ENCODE peak calls at places on chromosomes 16 and 17, in eight cellular contexts. W, Z, M, I, J, E, F and G are unnamed samples.

GRCh38 chr17:30831257-30831656 is 509 bp upstream of the ATAD5 start:
- DNase-seq in W (no peak), Z (no peak), M (peak), I (no peak), J (peak), E (no peak), F (no peak), G (no peak)

GRCh38 chr17:78731904-78732303 is 50.2 kb downstream of the CYTH1 start:
- DNase-seq in W (no peak), Z (no peak), M (no peak), I (no peak), J (no peak), E (no peak), F (no peak), G (no peak)

GRCh38 chr16:74100405-74101316 is 196.0 kb upstream of the PSMD7 start:
- DNase-seq in W (no peak), Z (peak), M (no peak), I (no peak), J (peak), E (no peak), F (no peak), G (no peak)

GRCh38 chr16:60166111-60166510 is 1432.0 kb upstream of the GOT2 start:
- DNase-seq in W (no peak), Z (no peak), M (no peak), I (no peak), J (no peak), E (no peak), F (no peak), G (no peak)

GRCh38 chr16:13478991-13479390 is 441.0 kb upstream of the ERCC4 start:
- DNase-seq in W (no peak), Z (no peak), M (no peak), I (no peak), J (no peak), E (no peak), F (no peak), G (no peak)

GRCh38 chr16:55370762-55371482 is 46.9 kb downstream of the IRX6 start:
- DNase-seq in W (no peak), Z (peak), M (peak), I (no peak), J (peak), E (peak), F (peak), G (peak)

GRCh38 chr16:77838597-77839255 is 50.4 kb downstream of the VAT1L start:
- DNase-seq in W (no peak), Z (no peak), M (no peak), I (no peak), J (no peak), E (no peak), F (no peak), G (no peak)

GRCh38 chr16:28572659-28573510 is 19.2 kb downstream of the SGF29 start:
- DNase-seq in W (no peak), Z (no peak), M (peak), I (no peak), J (peak), E (no peak), F (peak), G (no peak)

GRCh38 chr17:72782985-72783701 is 309.3 kb downstream of the SLC39A11 start:
- DNase-seq in W (no peak), Z (no peak), M (no peak), I (no peak), J (no peak), E (no peak), F (no peak), G (no peak)

GRCh38 chr16:81241706-81242105 is 3.2 kb downstream of the BCO1 start:
- DNase-seq in W (no peak), Z (no peak), M (no peak), I (no peak), J (no peak), E (no peak), F (no peak), G (no peak)

GRCh38 chr16:74998481-74999207 is at the start of gene ZNRF1:
- DNase-seq in W (peak), Z (no peak), M (peak), I (peak), J (peak), E (peak), F (peak), G (peak)

GRCh38 chr16:14510939-14511797 is 118.9 kb downstream of the PARN start:
- DNase-seq in W (no peak), Z (no peak), M (no peak), I (peak), J (no peak), E (no peak), F (no peak), G (no peak)

GRCh38 chr17:71363661-71364060 is 757.2 kb upstream of the SOX9 start:
- DNase-seq in W (no peak), Z (no peak), M (no peak), I (no peak), J (no peak), E (no peak), F (no peak), G (no peak)

GRCh38 chr17:72104863-72105234 is 16.0 kb upstream of the SOX9 start:
- DNase-seq in W (no peak), Z (no peak), M (no peak), I (no peak), J (no peak), E (no peak), F (no peak), G (no peak)

GRCh38 chr17:70604854-70605253 is 435.5 kb downstream of the KCNJ2 start:
- DNase-seq in W (no peak), Z (no peak), M (no peak), I (no peak), J (peak), E (no peak), F (no peak), G (no peak)

GRCh38 chr16:84215531-84215930 is 24.3 kb downstream of the KCNG4 start:
- DNase-seq in W (no peak), Z (no peak), M (no peak), I (no peak), J (no peak), E (no peak), F (no peak), G (no peak)

GRCh38 chr16:19468300-19468699 is 50.6 kb downstream of the TMC5 start:
- DNase-seq in W (no peak), Z (no peak), M (no peak), I (no peak), J (no peak), E (no peak), F (no peak), G (no peak)

GRCh38 chr17:45906237-45906636 is 11.9 kb downstream of the MAPT start:
- DNase-seq in W (no peak), Z (no peak), M (no peak), I (no peak), J (no peak), E (peak), F (no peak), G (no peak)

GRCh38 chr16:88202207-88202745 is 180.5 kb upstream of the ZNF469 start:
- DNase-seq in W (no peak), Z (no peak), M (no peak), I (no peak), J (no peak), E (no peak), F (no peak), G (no peak)

GRCh38 chr16:1290032-1290431 is 19.4 kb upstream of the UBE2I start:
- DNase-seq in W (no peak), Z (no peak), M (no peak), I (no peak), J (peak), E (no peak), F (no peak), G (no peak)

GRCh38 chr16:31513126-31513525 is 4.9 kb upstream of the RUSF1 start:
- DNase-seq in W (no peak), Z (no peak), M (no peak), I (peak), J (no peak), E (no peak), F (no peak), G (no peak)

GRCh38 chr16:11405331-11406176 is 60.3 kb downstream of the RMI2 start:
- DNase-seq in W (peak), Z (peak), M (peak), I (no peak), J (peak), E (no peak), F (no peak), G (no peak)

GRCh38 chr17:77257169-77257568 is 116.4 kb downstream of the SEC14L1 start:
- DNase-seq in W (no peak), Z (no peak), M (no peak), I (no peak), J (no peak), E (no peak), F (no peak), G (no peak)

GRCh38 chr16:24580665-24581064 is 41.3 kb downstream of the RBBP6 start:
- DNase-seq in W (no peak), Z (no peak), M (no peak), I (peak), J (no peak), E (no peak), F (no peak), G (no peak)

GRCh38 chr16:17590711-17591654 is 120.2 kb upstream of the XYLT1 start:
- DNase-seq in W (peak), Z (no peak), M (no peak), I (peak), J (no peak), E (no peak), F (no peak), G (no peak)

GRCh38 chr16:84177740-84178070 is 9.2 kb downstream of the TAF1C start:
- DNase-seq in W (no peak), Z (no peak), M (no peak), I (peak), J (no peak), E (no peak), F (peak), G (no peak)

GRCh38 chr16:80554037-80554436 is 13.2 kb downstream of the DYNLRB2 start:
- DNase-seq in W (no peak), Z (no peak), M (no peak), I (no peak), J (no peak), E (no peak), F (no peak), G (no peak)

GRCh38 chr17:82582709-82583108 is 63.2 kb downstream of the FOXK2 start:
- DNase-seq in W (no peak), Z (no peak), M (no peak), I (no peak), J (no peak), E (no peak), F (no peak), G (no peak)

GRCh38 chr16:4172070-4172469 is 55.8 kb upstream of the ADCY9 start:
- DNase-seq in W (no peak), Z (no peak), M (no peak), I (peak), J (no peak), E (no peak), F (no peak), G (no peak)

GRCh38 chr17:82232876-82233785 is 4.3 kb downstream of the SLC16A3 start:
- DNase-seq in W (no peak), Z (no peak), M (no peak), I (no peak), J (no peak), E (no peak), F (no peak), G (no peak)

GRCh38 chr16:74926832-74927231 is 58.1 kb downstream of the WDR59 start:
- DNase-seq in W (no peak), Z (no peak), M (no peak), I (no peak), J (no peak), E (no peak), F (no peak), G (no peak)

GRCh38 chr17:52995127-52995526 is 827.6 kb upstream of the KIF2B start:
- DNase-seq in W (no peak), Z (no peak), M (no peak), I (no peak), J (no peak), E (no peak), F (no peak), G (no peak)

GRCh38 chr17:72466606-72467005 is 345.8 kb downstream of the SOX9 start:
- DNase-seq in W (no peak), Z (no peak), M (no peak), I (no peak), J (no peak), E (no peak), F (no peak), G (no peak)

GRCh38 chr16:66903544-66904427 is 14.9 kb downstream of the CDH16 start:
- DNase-seq in W (no peak), Z (no peak), M (peak), I (no peak), J (no peak), E (no peak), F (no peak), G (no peak)

GRCh38 chr16:85677383-85677967 is 11.3 kb downstream of the GINS2 start:
- DNase-seq in W (no peak), Z (no peak), M (no peak), I (no peak), J (no peak), E (no peak), F (no peak), G (no peak)

GRCh38 chr16:51651061-51651466 is 500.0 kb upstream of the SALL1 start:
- DNase-seq in W (no peak), Z (no peak), M (peak), I (no peak), J (peak), E (peak), F (peak), G (peak)

GRCh38 chr16:10661737-10662136 is 33.0 kb downstream of the TEKT5 start:
- DNase-seq in W (no peak), Z (no peak), M (no peak), I (no peak), J (no peak), E (no peak), F (no peak), G (no peak)